ENCODE peak calls at places on chromosomes 5 and 9, in ten cellular contexts. One of them, this sample, is unnamed.
A peak's percentile ranks its signal among the peaks of the same experiment; 100 is the strongest.

GRCh38 chr5:179765400-179765799 is 28.4 kb upstream of the LTC4S start:
- DNase-seq in stomach: no peak
- DNase-seq in sigmoid colon: no peak
- DNase-seq in epithelial cell of esophagus: peak; percentile 83
- DNase-seq in heart right ventricle: peak; percentile 50
- DNase-seq in mesothelial cell of epicardium: no peak
- DNase-seq in GM10248: no peak
- DNase-seq in IMR-90: peak; percentile 85
- DNase-seq in endothelial cell: no peak
- DNase-seq in prostate gland: no peak
- DNase-seq in this sample: no peak

GRCh38 chr9:122350577-122351355 is 20.1 kb upstream of the PTGS1 start:
- DNase-seq in sigmoid colon: peak; percentile 90
- DNase-seq in heart right ventricle: peak; percentile 80
- DNase-seq in epithelial cell of esophagus: peak; percentile 70
- DNase-seq in endothelial cell: peak; percentile 92
- DNase-seq in IMR-90: peak; percentile 65
- DNase-seq in stomach: peak; percentile 84
- DNase-seq in GM10248: peak; percentile 86
- DNase-seq in mesothelial cell of epicardium: peak; percentile 93
- DNase-seq in prostate gland: peak; percentile 72
- DNase-seq in this sample: peak; percentile 85

GRCh38 chr5:103041071-103041676 is 78.8 kb downstream of the GIN1 start:
- DNase-seq in stomach: no peak
- DNase-seq in heart right ventricle: no peak
- DNase-seq in IMR-90: peak; percentile 65
- DNase-seq in prostate gland: no peak
- DNase-seq in epithelial cell of esophagus: peak; percentile 57
- DNase-seq in mesothelial cell of epicardium: no peak
- DNase-seq in endothelial cell: no peak
- DNase-seq in GM10248: peak; percentile 16
- DNase-seq in sigmoid colon: no peak
- DNase-seq in this sample: peak; percentile 41

GRCh38 chr9:117437283-117437682 is 22.4 kb upstream of the ASTN2 start:
- DNase-seq in GM10248: no peak
- DNase-seq in stomach: no peak
- DNase-seq in heart right ventricle: no peak
- DNase-seq in sigmoid colon: no peak
- DNase-seq in endothelial cell: peak; percentile 13
- DNase-seq in prostate gland: no peak
- DNase-seq in epithelial cell of esophagus: no peak
- DNase-seq in mesothelial cell of epicardium: no peak
- DNase-seq in IMR-90: no peak
- DNase-seq in this sample: no peak

GRCh38 chr9:94554439-94555331 is at the start of gene PCAT7:
- DNase-seq in endothelial cell: peak; percentile 83
- DNase-seq in mesothelial cell of epicardium: peak; percentile 78
- DNase-seq in IMR-90: no peak
- DNase-seq in heart right ventricle: no peak
- DNase-seq in epithelial cell of esophagus: peak; percentile 36
- DNase-seq in sigmoid colon: no peak
- DNase-seq in GM10248: peak; percentile 52
- DNase-seq in prostate gland: peak; percentile 36
- DNase-seq in stomach: peak; percentile 90
- DNase-seq in this sample: peak; percentile 75

GRCh38 chr5:146877783-146878470 is 630 bp downstream of the PPP2R2B start:
- DNase-seq in sigmoid colon: no peak
- DNase-seq in GM10248: peak; percentile 16
- DNase-seq in IMR-90: no peak
- DNase-seq in heart right ventricle: peak; percentile 4
- DNase-seq in endothelial cell: peak; percentile 47
- DNase-seq in epithelial cell of esophagus: peak; percentile 16
- DNase-seq in stomach: no peak
- DNase-seq in mesothelial cell of epicardium: peak; percentile 70
- DNase-seq in prostate gland: no peak
- DNase-seq in this sample: peak; percentile 37

GRCh38 chr9:33129251-33129885 is 37.8 kb downstream of the B4GALT1 start:
- DNase-seq in GM10248: no peak
- DNase-seq in epithelial cell of esophagus: no peak
- DNase-seq in IMR-90: no peak
- DNase-seq in heart right ventricle: no peak
- DNase-seq in mesothelial cell of epicardium: no peak
- DNase-seq in prostate gland: no peak
- DNase-seq in sigmoid colon: peak; percentile 49
- DNase-seq in endothelial cell: no peak
- DNase-seq in stomach: no peak
- DNase-seq in this sample: no peak

GRCh38 chr9:2469681-2470141 is 151.9 kb upstream of the VLDLR start:
- DNase-seq in sigmoid colon: no peak
- DNase-seq in endothelial cell: peak; percentile 22
- DNase-seq in prostate gland: no peak
- DNase-seq in epithelial cell of esophagus: peak; percentile 25
- DNase-seq in stomach: peak; percentile 31
- DNase-seq in mesothelial cell of epicardium: no peak
- DNase-seq in GM10248: peak; percentile 12
- DNase-seq in heart right ventricle: peak; percentile 63
- DNase-seq in IMR-90: peak; percentile 6
- DNase-seq in this sample: no peak

GRCh38 chr5:11007251-11007650 is 246.2 kb upstream of the DAP start:
- DNase-seq in IMR-90: no peak
- DNase-seq in prostate gland: no peak
- DNase-seq in GM10248: no peak
- DNase-seq in endothelial cell: no peak
- DNase-seq in stomach: no peak
- DNase-seq in mesothelial cell of epicardium: no peak
- DNase-seq in heart right ventricle: no peak
- DNase-seq in sigmoid colon: no peak
- DNase-seq in epithelial cell of esophagus: no peak
- DNase-seq in this sample: no peak

GRCh38 chr5:64229163-64229774 is 63.6 kb downstream of the RNF180 start:
- DNase-seq in mesothelial cell of epicardium: no peak
- DNase-seq in sigmoid colon: no peak
- DNase-seq in prostate gland: no peak
- DNase-seq in IMR-90: peak; percentile 39
- DNase-seq in GM10248: peak; percentile 56
- DNase-seq in stomach: no peak
- DNase-seq in epithelial cell of esophagus: peak; percentile 45
- DNase-seq in endothelial cell: no peak
- DNase-seq in heart right ventricle: no peak
- DNase-seq in this sample: peak; percentile 66

GRCh38 chr9:127015926-127016512 is 101.4 kb downstream of the RALGPS1 start:
- DNase-seq in prostate gland: no peak
- DNase-seq in IMR-90: no peak
- DNase-seq in mesothelial cell of epicardium: no peak
- DNase-seq in heart right ventricle: no peak
- DNase-seq in GM10248: no peak
- DNase-seq in stomach: no peak
- DNase-seq in sigmoid colon: no peak
- DNase-seq in epithelial cell of esophagus: no peak
- DNase-seq in endothelial cell: no peak
- DNase-seq in this sample: no peak

GRCh38 chr9:113313276-113313675 is 10.1 kb upstream of the RNF183 start:
- DNase-seq in endothelial cell: no peak
- DNase-seq in mesothelial cell of epicardium: no peak
- DNase-seq in prostate gland: no peak
- DNase-seq in epithelial cell of esophagus: no peak
- DNase-seq in GM10248: no peak
- DNase-seq in IMR-90: no peak
- DNase-seq in sigmoid colon: no peak
- DNase-seq in heart right ventricle: no peak
- DNase-seq in stomach: no peak
- DNase-seq in this sample: no peak

GRCh38 chr9:113319054-113319453 is 15.9 kb upstream of the RNF183 start:
- DNase-seq in heart right ventricle: no peak
- DNase-seq in GM10248: no peak
- DNase-seq in mesothelial cell of epicardium: no peak
- DNase-seq in epithelial cell of esophagus: no peak
- DNase-seq in prostate gland: no peak
- DNase-seq in endothelial cell: no peak
- DNase-seq in IMR-90: no peak
- DNase-seq in stomach: no peak
- DNase-seq in sigmoid colon: no peak
- DNase-seq in this sample: no peak

GRCh38 chr9:113316032-113316431 is 12.9 kb upstream of the RNF183 start:
- DNase-seq in heart right ventricle: no peak
- DNase-seq in sigmoid colon: no peak
- DNase-seq in epithelial cell of esophagus: no peak
- DNase-seq in mesothelial cell of epicardium: no peak
- DNase-seq in GM10248: no peak
- DNase-seq in IMR-90: no peak
- DNase-seq in endothelial cell: no peak
- DNase-seq in stomach: no peak
- DNase-seq in prostate gland: no peak
- DNase-seq in this sample: no peak

GRCh38 chr9:113320051-113320450 is 16.9 kb upstream of the RNF183 start:
- DNase-seq in epithelial cell of esophagus: no peak
- DNase-seq in endothelial cell: no peak
- DNase-seq in prostate gland: no peak
- DNase-seq in stomach: no peak
- DNase-seq in GM10248: no peak
- DNase-seq in sigmoid colon: no peak
- DNase-seq in heart right ventricle: no peak
- DNase-seq in IMR-90: no peak
- DNase-seq in mesothelial cell of epicardium: no peak
- DNase-seq in this sample: no peak

DNA sequence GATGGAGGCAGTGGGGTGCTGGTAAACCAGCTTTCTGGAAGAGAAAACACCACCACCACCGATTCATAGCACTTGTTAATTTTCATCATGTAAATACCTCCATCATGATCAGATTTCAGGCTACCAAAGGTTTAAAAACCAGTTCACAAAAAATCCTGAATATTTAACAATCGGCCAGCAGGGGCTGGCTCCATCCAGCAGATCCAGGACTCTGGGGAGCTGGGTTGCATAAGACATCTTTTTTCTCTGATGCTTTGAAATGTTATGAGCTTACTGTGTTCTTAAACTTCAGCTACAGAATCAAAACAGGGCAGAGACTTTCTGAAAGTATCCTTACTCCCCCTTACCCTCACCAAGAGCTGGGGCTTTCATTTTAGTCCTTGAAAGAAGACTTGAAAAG is 14.6 kb upstream of the RNF183 start:
- DNase-seq in GM10248: no peak
- DNase-seq in endothelial cell: no peak
- DNase-seq in stomach: no peak
- DNase-seq in heart right ventricle: no peak
- DNase-seq in sigmoid colon: no peak
- DNase-seq in IMR-90: no peak
- DNase-seq in mesothelial cell of epicardium: no peak
- DNase-seq in prostate gland: no peak
- DNase-seq in epithelial cell of esophagus: no peak
- DNase-seq in this sample: no peak
- TF ChIP-seq CTCF in GM10248: no peak
- TF ChIP-seq CTCF in endothelial cell: peak; percentile 12
- TF ChIP-seq CTCF in stomach: peak; percentile 5
- TF ChIP-seq CTCF in heart right ventricle: no peak
- TF ChIP-seq CTCF in sigmoid colon: no peak
- TF ChIP-seq CTCF in IMR-90: peak; percentile 21
- TF ChIP-seq CTCF in mesothelial cell of epicardium: peak; percentile 24
- TF ChIP-seq CTCF in prostate gland: no peak
- TF ChIP-seq CTCF in epithelial cell of esophagus: no peak
- TF ChIP-seq CTCF in this sample: no peak

DNA sequence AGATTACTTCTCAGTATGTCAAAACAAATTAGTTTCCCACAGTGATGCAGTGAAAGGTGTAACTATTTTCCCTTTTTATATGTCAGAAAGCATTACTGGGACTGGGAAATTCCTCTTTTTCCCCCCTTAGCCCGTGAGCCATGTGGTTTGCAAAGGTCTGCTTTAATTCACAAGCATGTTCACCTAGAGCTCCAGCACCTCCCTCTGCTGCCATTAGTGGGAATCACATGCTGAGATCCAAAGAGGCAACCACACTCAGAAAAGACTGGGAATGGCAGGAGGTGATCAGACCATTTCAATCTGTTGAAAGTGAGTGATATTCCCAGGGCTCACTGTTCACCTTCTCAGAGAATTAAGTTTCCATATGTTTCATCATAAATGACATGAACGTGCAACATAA is 703.7 kb upstream of the WWC1 start:
- DNase-seq in prostate gland: no peak
- DNase-seq in GM10248: no peak
- DNase-seq in sigmoid colon: no peak
- DNase-seq in endothelial cell: peak; percentile 52
- DNase-seq in stomach: no peak
- DNase-seq in heart right ventricle: peak; percentile 11
- DNase-seq in mesothelial cell of epicardium: no peak
- DNase-seq in IMR-90: peak; percentile 22
- DNase-seq in epithelial cell of esophagus: peak; percentile 58
- DNase-seq in this sample: no peak
- TF ChIP-seq CTCF in prostate gland: peak; percentile 25
- TF ChIP-seq CTCF in GM10248: no peak
- TF ChIP-seq CTCF in sigmoid colon: no peak
- TF ChIP-seq CTCF in endothelial cell: no peak
- TF ChIP-seq CTCF in stomach: no peak
- TF ChIP-seq CTCF in heart right ventricle: peak; percentile 58
- TF ChIP-seq CTCF in mesothelial cell of epicardium: peak; percentile 28
- TF ChIP-seq CTCF in IMR-90: peak; percentile 39
- TF ChIP-seq CTCF in epithelial cell of esophagus: peak; percentile 82
- TF ChIP-seq CTCF in this sample: no peak

GRCh38 chr9:81103597-81104471 is 585.5 kb downstream of the TLE1 start:
- DNase-seq in epithelial cell of esophagus: no peak
- DNase-seq in GM10248: no peak
- DNase-seq in prostate gland: no peak
- DNase-seq in endothelial cell: no peak
- DNase-seq in IMR-90: no peak
- DNase-seq in mesothelial cell of epicardium: no peak
- DNase-seq in heart right ventricle: no peak
- DNase-seq in sigmoid colon: no peak
- DNase-seq in stomach: no peak
- DNase-seq in this sample: no peak
- TF ChIP-seq CTCF in epithelial cell of esophagus: peak; percentile 60
- TF ChIP-seq CTCF in GM10248: no peak
- TF ChIP-seq CTCF in prostate gland: no peak
- TF ChIP-seq CTCF in endothelial cell: peak; percentile 31
- TF ChIP-seq CTCF in IMR-90: peak; percentile 36
- TF ChIP-seq CTCF in mesothelial cell of epicardium: peak; percentile 38
- TF ChIP-seq CTCF in heart right ventricle: peak; percentile 30
- TF ChIP-seq CTCF in sigmoid colon: no peak
- TF ChIP-seq CTCF in stomach: no peak
- TF ChIP-seq CTCF in this sample: no peak

GRCh38 chr9:7388755-7389154 is 410.8 kb downstream of the DMAC1 start:
- DNase-seq in mesothelial cell of epicardium: no peak
- DNase-seq in endothelial cell: no peak
- DNase-seq in heart right ventricle: no peak
- DNase-seq in epithelial cell of esophagus: no peak
- DNase-seq in IMR-90: no peak
- DNase-seq in sigmoid colon: no peak
- DNase-seq in GM10248: no peak
- DNase-seq in stomach: no peak
- DNase-seq in prostate gland: no peak
- DNase-seq in this sample: no peak

GRCh38 chr9:7392161-7392560 is 407.4 kb downstream of the DMAC1 start:
- DNase-seq in epithelial cell of esophagus: no peak
- DNase-seq in heart right ventricle: no peak
- DNase-seq in endothelial cell: no peak
- DNase-seq in prostate gland: no peak
- DNase-seq in mesothelial cell of epicardium: no peak
- DNase-seq in IMR-90: no peak
- DNase-seq in sigmoid colon: no peak
- DNase-seq in GM10248: no peak
- DNase-seq in stomach: no peak
- DNase-seq in this sample: no peak

GRCh38 chr9:7394007-7394774 is 405.4 kb downstream of the DMAC1 start:
- DNase-seq in epithelial cell of esophagus: no peak
- DNase-seq in GM10248: no peak
- DNase-seq in heart right ventricle: no peak
- DNase-seq in stomach: no peak
- DNase-seq in prostate gland: no peak
- DNase-seq in mesothelial cell of epicardium: no peak
- DNase-seq in endothelial cell: no peak
- DNase-seq in IMR-90: no peak
- DNase-seq in sigmoid colon: no peak
- DNase-seq in this sample: no peak
- TF ChIP-seq CTCF in epithelial cell of esophagus: peak; percentile 17
- TF ChIP-seq CTCF in GM10248: no peak
- TF ChIP-seq CTCF in heart right ventricle: no peak
- TF ChIP-seq CTCF in stomach: no peak
- TF ChIP-seq CTCF in prostate gland: no peak
- TF ChIP-seq CTCF in mesothelial cell of epicardium: no peak
- TF ChIP-seq CTCF in endothelial cell: no peak
- TF ChIP-seq CTCF in IMR-90: no peak
- TF ChIP-seq CTCF in sigmoid colon: no peak
- TF ChIP-seq CTCF in this sample: no peak